ENCODE peak calls at places on chromosomes 16 and 17, in nine cellular contexts. One of them, this sample, is unnamed.

GRCh38 chr16:72384651-72385050 is 212.7 kb upstream of the PMFBP1 start:
- DNase-seq in cardiac fibroblast: no peak
- DNase-seq in fibroblast of mammary gland: no peak
- DNase-seq in body of pancreas: no peak
- DNase-seq in vagina: no peak
- DNase-seq in ovary: no peak
- DNase-seq in CD4-positive, alpha-beta T cell: no peak
- DNase-seq in WTC11: no peak
- DNase-seq in thoracic aorta: no peak
- DNase-seq in this sample: no peak

GRCh38 chr17:17115620-17116019 is 73.4 kb downstream of the MPRIP start:
- DNase-seq in vagina: no peak
- DNase-seq in WTC11: no peak
- DNase-seq in body of pancreas: no peak
- DNase-seq in cardiac fibroblast: no peak
- DNase-seq in thoracic aorta: no peak
- DNase-seq in fibroblast of mammary gland: no peak
- DNase-seq in ovary: no peak
- DNase-seq in CD4-positive, alpha-beta T cell: no peak
- DNase-seq in this sample: no peak

GRCh38 chr16:3671424-3671823 is 16.9 kb downstream of the DNASE1 start:
- DNase-seq in ovary: no peak
- DNase-seq in vagina: no peak
- DNase-seq in thoracic aorta: no peak
- DNase-seq in body of pancreas: no peak
- DNase-seq in cardiac fibroblast: no peak
- DNase-seq in fibroblast of mammary gland: no peak
- DNase-seq in WTC11: no peak
- DNase-seq in CD4-positive, alpha-beta T cell: no peak
- DNase-seq in this sample: no peak

GRCh38 chr17:9239821-9240658 is 218.7 kb downstream of the NTN1 start:
- DNase-seq in cardiac fibroblast: peak
- DNase-seq in body of pancreas: peak
- DNase-seq in CD4-positive, alpha-beta T cell: peak
- DNase-seq in WTC11: peak
- DNase-seq in thoracic aorta: peak
- DNase-seq in vagina: no peak
- DNase-seq in fibroblast of mammary gland: peak
- DNase-seq in ovary: peak
- DNase-seq in this sample: no peak

GRCh38 chr17:38606646-38607611 is 1.2 kb upstream of the SRCIN1 start:
- DNase-seq in cardiac fibroblast: no peak
- DNase-seq in thoracic aorta: no peak
- DNase-seq in fibroblast of mammary gland: no peak
- DNase-seq in vagina: no peak
- DNase-seq in WTC11: no peak
- DNase-seq in CD4-positive, alpha-beta T cell: no peak
- DNase-seq in body of pancreas: peak
- DNase-seq in ovary: no peak
- DNase-seq in this sample: no peak

GRCh38 chr17:28896884-28897768 is at the start of gene FLOT2:
- DNase-seq in cardiac fibroblast: peak
- DNase-seq in thoracic aorta: peak
- DNase-seq in WTC11: peak
- DNase-seq in body of pancreas: peak
- DNase-seq in fibroblast of mammary gland: peak
- DNase-seq in CD4-positive, alpha-beta T cell: peak
- DNase-seq in ovary: peak
- DNase-seq in vagina: no peak
- DNase-seq in this sample: peak

GRCh38 chr17:29766796-29767327 is 144.2 kb upstream of the CORO6 start:
- DNase-seq in cardiac fibroblast: no peak
- DNase-seq in ovary: no peak
- DNase-seq in thoracic aorta: no peak
- DNase-seq in vagina: no peak
- DNase-seq in fibroblast of mammary gland: no peak
- DNase-seq in WTC11: no peak
- DNase-seq in CD4-positive, alpha-beta T cell: no peak
- DNase-seq in body of pancreas: no peak
- DNase-seq in this sample: no peak

GRCh38 chr16:872436-873242 is 72.1 kb upstream of the GNG13 start:
- DNase-seq in body of pancreas: no peak
- DNase-seq in CD4-positive, alpha-beta T cell: no peak
- DNase-seq in cardiac fibroblast: no peak
- DNase-seq in thoracic aorta: no peak
- DNase-seq in vagina: no peak
- DNase-seq in fibroblast of mammary gland: no peak
- DNase-seq in ovary: no peak
- DNase-seq in WTC11: no peak
- DNase-seq in this sample: no peak

GRCh38 chr17:14050616-14051015 is 18.7 kb upstream of the COX10 start:
- DNase-seq in vagina: no peak
- DNase-seq in CD4-positive, alpha-beta T cell: no peak
- DNase-seq in body of pancreas: no peak
- DNase-seq in ovary: no peak
- DNase-seq in fibroblast of mammary gland: no peak
- DNase-seq in WTC11: no peak
- DNase-seq in cardiac fibroblast: no peak
- DNase-seq in thoracic aorta: no peak
- DNase-seq in this sample: no peak

GRCh38 chr17:65892912-65893377 is 299.0 kb downstream of the CEP112 start:
- DNase-seq in body of pancreas: no peak
- DNase-seq in vagina: no peak
- DNase-seq in CD4-positive, alpha-beta T cell: no peak
- DNase-seq in thoracic aorta: no peak
- DNase-seq in cardiac fibroblast: no peak
- DNase-seq in WTC11: no peak
- DNase-seq in ovary: no peak
- DNase-seq in fibroblast of mammary gland: no peak
- DNase-seq in this sample: no peak

GRCh38 chr17:35119370-35120185 is at the start of gene RAD51D:
- DNase-seq in vagina: no peak
- DNase-seq in body of pancreas: peak
- DNase-seq in CD4-positive, alpha-beta T cell: peak
- DNase-seq in WTC11: peak
- DNase-seq in cardiac fibroblast: peak
- DNase-seq in fibroblast of mammary gland: peak
- DNase-seq in thoracic aorta: no peak
- DNase-seq in ovary: peak
- DNase-seq in this sample: peak

GRCh38 chr17:35121315-35121714 is at the start of gene FNDC8:
- DNase-seq in WTC11: no peak
- DNase-seq in fibroblast of mammary gland: no peak
- DNase-seq in thoracic aorta: no peak
- DNase-seq in vagina: no peak
- DNase-seq in body of pancreas: no peak
- DNase-seq in ovary: no peak
- DNase-seq in CD4-positive, alpha-beta T cell: no peak
- DNase-seq in cardiac fibroblast: no peak
- DNase-seq in this sample: no peak

GRCh38 chr17:35117984-35118383 is 1.7 kb downstream of the RAD51D start:
- DNase-seq in vagina: no peak
- DNase-seq in ovary: no peak
- DNase-seq in fibroblast of mammary gland: peak
- DNase-seq in thoracic aorta: no peak
- DNase-seq in body of pancreas: no peak
- DNase-seq in cardiac fibroblast: peak
- DNase-seq in WTC11: no peak
- DNase-seq in CD4-positive, alpha-beta T cell: no peak
- DNase-seq in this sample: no peak

GRCh38 chr17:35116845-35117244 is 2.8 kb downstream of the RAD51D start:
- DNase-seq in cardiac fibroblast: no peak
- DNase-seq in vagina: no peak
- DNase-seq in WTC11: no peak
- DNase-seq in thoracic aorta: no peak
- DNase-seq in body of pancreas: no peak
- DNase-seq in ovary: no peak
- DNase-seq in fibroblast of mammary gland: no peak
- DNase-seq in CD4-positive, alpha-beta T cell: no peak
- DNase-seq in this sample: no peak
- TF ChIP-seq CTCF in cardiac fibroblast: no peak
- TF ChIP-seq CTCF in vagina: no peak
- TF ChIP-seq CTCF in WTC11: no peak
- TF ChIP-seq CTCF in thoracic aorta: no peak
- TF ChIP-seq CTCF in body of pancreas: no peak
- TF ChIP-seq CTCF in ovary: no peak
- TF ChIP-seq CTCF in fibroblast of mammary gland: no peak
- TF ChIP-seq CTCF in CD4-positive, alpha-beta T cell: no peak
- TF ChIP-seq CTCF in this sample: no peak

GRCh38 chr17:7841622-7842379 is 7.8 kb downstream of the KDM6B start:
- DNase-seq in WTC11: peak
- DNase-seq in thoracic aorta: peak
- DNase-seq in vagina: peak
- DNase-seq in fibroblast of mammary gland: peak
- DNase-seq in CD4-positive, alpha-beta T cell: peak
- DNase-seq in cardiac fibroblast: peak
- DNase-seq in body of pancreas: peak
- DNase-seq in ovary: peak
- DNase-seq in this sample: peak
- TF ChIP-seq CTCF in WTC11: no peak
- TF ChIP-seq CTCF in thoracic aorta: peak
- TF ChIP-seq CTCF in vagina: no peak
- TF ChIP-seq CTCF in fibroblast of mammary gland: no peak
- TF ChIP-seq CTCF in CD4-positive, alpha-beta T cell: peak
- TF ChIP-seq CTCF in cardiac fibroblast: no peak
- TF ChIP-seq CTCF in body of pancreas: peak
- TF ChIP-seq CTCF in ovary: peak
- TF ChIP-seq CTCF in this sample: no peak

GRCh38 chr17:63496177-63496576 is 19.3 kb downstream of the ACE start:
- DNase-seq in CD4-positive, alpha-beta T cell: no peak
- DNase-seq in WTC11: no peak
- DNase-seq in thoracic aorta: no peak
- DNase-seq in vagina: no peak
- DNase-seq in body of pancreas: no peak
- DNase-seq in fibroblast of mammary gland: no peak
- DNase-seq in ovary: no peak
- DNase-seq in cardiac fibroblast: no peak
- DNase-seq in this sample: no peak

GRCh38 chr17:63498621-63499195 is 21.8 kb downstream of the ACE start:
- DNase-seq in vagina: no peak
- DNase-seq in ovary: no peak
- DNase-seq in WTC11: no peak
- DNase-seq in thoracic aorta: no peak
- DNase-seq in cardiac fibroblast: peak
- DNase-seq in CD4-positive, alpha-beta T cell: no peak
- DNase-seq in body of pancreas: no peak
- DNase-seq in fibroblast of mammary gland: peak
- DNase-seq in this sample: no peak

GRCh38 chr17:63495471-63495870 is 18.6 kb downstream of the ACE start:
- DNase-seq in CD4-positive, alpha-beta T cell: no peak
- DNase-seq in ovary: no peak
- DNase-seq in vagina: no peak
- DNase-seq in fibroblast of mammary gland: no peak
- DNase-seq in thoracic aorta: no peak
- DNase-seq in body of pancreas: no peak
- DNase-seq in WTC11: no peak
- DNase-seq in cardiac fibroblast: no peak
- DNase-seq in this sample: no peak

GRCh38 chr17:63496663-63497400 is 20.0 kb downstream of the ACE start:
- DNase-seq in thoracic aorta: no peak
- DNase-seq in ovary: no peak
- DNase-seq in vagina: no peak
- DNase-seq in body of pancreas: no peak
- DNase-seq in WTC11: no peak
- DNase-seq in fibroblast of mammary gland: no peak
- DNase-seq in cardiac fibroblast: no peak
- DNase-seq in CD4-positive, alpha-beta T cell: no peak
- DNase-seq in this sample: no peak

DNA sequence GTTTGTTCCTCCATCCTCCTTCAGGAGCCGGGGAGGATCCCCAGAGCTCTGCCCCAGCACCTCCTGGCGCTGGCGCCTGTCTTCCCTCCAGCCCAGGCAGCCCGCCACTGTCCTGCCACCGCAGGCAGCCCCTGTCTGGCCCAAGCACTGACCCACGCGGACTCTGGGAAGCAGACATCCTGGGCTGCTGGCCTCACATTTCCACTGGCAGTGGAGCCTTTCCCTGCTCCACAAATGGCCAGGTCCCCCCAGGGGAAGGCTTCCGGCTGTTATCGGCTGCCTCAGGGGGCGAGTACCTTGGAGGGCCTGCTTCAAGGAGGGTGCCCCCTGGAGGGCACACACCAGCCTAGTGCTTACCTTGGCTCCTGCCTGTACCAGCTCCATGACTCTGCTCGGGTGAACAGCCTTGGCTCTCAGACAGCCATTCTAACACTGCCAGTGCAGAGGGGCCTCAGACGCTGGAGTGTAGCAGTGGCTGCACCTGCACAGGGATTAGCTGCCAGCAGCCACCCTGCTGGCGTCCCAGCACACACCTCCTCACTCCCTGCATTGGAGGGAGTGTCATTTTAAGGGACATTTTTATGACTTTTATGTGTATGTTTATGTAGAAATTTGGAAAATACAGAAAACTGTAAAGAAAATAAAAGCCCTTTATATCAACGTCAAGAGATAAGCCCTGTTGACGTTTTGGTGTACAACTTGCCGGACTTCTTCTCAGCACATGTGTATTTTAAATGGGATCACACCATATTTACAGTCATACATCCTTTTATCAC is 21.0 kb downstream of the ACE start:
- DNase-seq in CD4-positive, alpha-beta T cell: no peak
- DNase-seq in cardiac fibroblast: no peak
- DNase-seq in vagina: no peak
- DNase-seq in WTC11: peak
- DNase-seq in fibroblast of mammary gland: peak
- DNase-seq in thoracic aorta: no peak
- DNase-seq in ovary: no peak
- DNase-seq in body of pancreas: no peak
- DNase-seq in this sample: no peak
- TF ChIP-seq CTCF in CD4-positive, alpha-beta T cell: no peak
- TF ChIP-seq CTCF in cardiac fibroblast: no peak
- TF ChIP-seq CTCF in vagina: no peak
- TF ChIP-seq CTCF in WTC11: no peak
- TF ChIP-seq CTCF in fibroblast of mammary gland: no peak
- TF ChIP-seq CTCF in thoracic aorta: no peak
- TF ChIP-seq CTCF in ovary: no peak
- TF ChIP-seq CTCF in body of pancreas: no peak
- TF ChIP-seq CTCF in this sample: no peak

DNA sequence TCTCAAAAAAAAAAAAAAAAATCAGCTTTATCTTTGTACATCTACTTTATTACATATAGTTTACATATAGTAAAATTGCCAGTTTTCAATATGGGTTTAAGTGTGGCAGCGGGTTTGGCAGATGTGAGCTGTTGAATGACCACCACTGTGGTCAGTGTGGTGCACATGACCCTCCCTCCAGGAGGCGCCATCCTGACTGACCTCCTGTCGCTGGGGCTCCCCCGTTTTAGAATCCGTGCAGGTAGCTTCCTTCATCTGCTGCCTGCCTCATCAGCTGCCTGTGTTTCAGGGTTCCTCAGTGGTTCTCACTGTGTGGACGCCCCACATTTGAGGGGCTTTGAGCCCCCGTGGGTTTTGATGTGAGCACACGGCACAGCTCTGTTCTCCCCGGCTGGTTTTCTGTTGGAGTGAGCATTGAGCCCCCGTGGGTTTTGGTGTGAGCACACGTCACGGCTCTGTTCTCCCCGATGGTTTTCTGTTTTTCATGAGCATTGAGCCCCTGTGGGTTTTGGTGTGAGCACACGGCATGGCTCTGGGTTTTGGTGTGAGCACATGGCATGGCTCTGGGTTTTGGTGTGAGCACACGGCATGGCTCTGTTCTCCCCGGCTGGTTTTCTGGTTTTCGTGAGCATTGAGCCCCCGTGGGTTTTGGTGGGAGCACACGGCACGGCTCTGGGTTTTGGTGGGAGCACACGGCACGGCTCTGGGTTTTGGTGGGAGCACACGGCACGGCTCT is 57.9 kb upstream of the ZNF750 start:
- DNase-seq in body of pancreas: no peak
- DNase-seq in fibroblast of mammary gland: no peak
- DNase-seq in CD4-positive, alpha-beta T cell: no peak
- DNase-seq in ovary: no peak
- DNase-seq in thoracic aorta: no peak
- DNase-seq in vagina: no peak
- DNase-seq in cardiac fibroblast: no peak
- DNase-seq in WTC11: no peak
- DNase-seq in this sample: no peak
- TF ChIP-seq CTCF in body of pancreas: no peak
- TF ChIP-seq CTCF in fibroblast of mammary gland: no peak
- TF ChIP-seq CTCF in CD4-positive, alpha-beta T cell: no peak
- TF ChIP-seq CTCF in ovary: no peak
- TF ChIP-seq CTCF in thoracic aorta: no peak
- TF ChIP-seq CTCF in vagina: no peak
- TF ChIP-seq CTCF in cardiac fibroblast: no peak
- TF ChIP-seq CTCF in WTC11: no peak
- TF ChIP-seq CTCF in this sample: no peak

This sample was measured in omental fat pad.